ENCODE peak calls at places on chromosomes 7 and 10, in four cellular contexts. One of them, this sample, is unnamed.

GRCh38 chr7:121339082-121339481 is 10.3 kb downstream of the WNT16 start:
- DNase-seq in esophagus squamous epithelium: no peak
- DNase-seq in effector memory CD4-positive, alpha-beta T cell: no peak
- DNase-seq in heart left ventricle: no peak
- DNase-seq in this sample: no peak

GRCh38 chr10:66836057-66836456 is 89.8 kb upstream of the LRRTM3 start:
- DNase-seq in esophagus squamous epithelium: no peak
- DNase-seq in effector memory CD4-positive, alpha-beta T cell: no peak
- DNase-seq in heart left ventricle: no peak
- DNase-seq in this sample: no peak

GRCh38 chr10:3197354-3198003 is 24.9 kb upstream of the PITRM1 start:
- DNase-seq in esophagus squamous epithelium: no peak
- DNase-seq in effector memory CD4-positive, alpha-beta T cell: peak; percentile 63
- DNase-seq in heart left ventricle: peak; percentile 83
- DNase-seq in this sample: peak; percentile 38

GRCh38 chr10:22655312-22655973 is 58.9 kb downstream of the PIP4K2A start:
- DNase-seq in esophagus squamous epithelium: no peak
- DNase-seq in effector memory CD4-positive, alpha-beta T cell: no peak
- DNase-seq in heart left ventricle: no peak
- DNase-seq in this sample: no peak

GRCh38 chr10:89373916-89374711 is 3.7 kb upstream of the IFIT1B start:
- DNase-seq in esophagus squamous epithelium: peak; percentile 22
- DNase-seq in effector memory CD4-positive, alpha-beta T cell: no peak
- DNase-seq in heart left ventricle: peak; percentile 91
- DNase-seq in this sample: peak; percentile 54

GRCh38 chr7:84729284-84729683 is 457.6 kb downstream of the SEMA3D start:
- DNase-seq in esophagus squamous epithelium: no peak
- DNase-seq in effector memory CD4-positive, alpha-beta T cell: no peak
- DNase-seq in heart left ventricle: no peak
- DNase-seq in this sample: no peak

GRCh38 chr10:78684954-78685353 is 383.8 kb upstream of the ZMIZ1 start:
- DNase-seq in esophagus squamous epithelium: no peak
- DNase-seq in effector memory CD4-positive, alpha-beta T cell: no peak
- DNase-seq in heart left ventricle: no peak
- DNase-seq in this sample: no peak

GRCh38 chr7:67863911-67864310 is 867.3 kb downstream of the TYW1 start:
- DNase-seq in esophagus squamous epithelium: no peak
- DNase-seq in effector memory CD4-positive, alpha-beta T cell: no peak
- DNase-seq in heart left ventricle: no peak
- DNase-seq in this sample: peak; percentile 12

GRCh38 chr7:151875862-151876111 is 1.1 kb downstream of the PRKAG2 start:
- DNase-seq in esophagus squamous epithelium: peak; percentile 35
- DNase-seq in effector memory CD4-positive, alpha-beta T cell: no peak
- DNase-seq in heart left ventricle: no peak
- DNase-seq in this sample: no peak
- H3K27ac ChIP-seq in esophagus squamous epithelium: peak overlapping the region; percentile 98
- H3K27ac ChIP-seq in effector memory CD4-positive, alpha-beta T cell: peak overlapping the region; percentile 62
- H3K27ac ChIP-seq in heart left ventricle: peak overlapping the region; percentile 92
- H3K27ac ChIP-seq in this sample: peak overlapping the region; percentile 62

GRCh38 chr7:66297579-66297978 is 92.4 kb downstream of the TPST1 start:
- DNase-seq in esophagus squamous epithelium: no peak
- DNase-seq in effector memory CD4-positive, alpha-beta T cell: no peak
- DNase-seq in heart left ventricle: no peak
- DNase-seq in this sample: no peak
- H3K27ac ChIP-seq in esophagus squamous epithelium: peak overlapping the region; percentile 18
- H3K27ac ChIP-seq in effector memory CD4-positive, alpha-beta T cell: no peak overlapping the region
- H3K27ac ChIP-seq in heart left ventricle: no peak overlapping the region
- H3K27ac ChIP-seq in this sample: no peak overlapping the region

DNA sequence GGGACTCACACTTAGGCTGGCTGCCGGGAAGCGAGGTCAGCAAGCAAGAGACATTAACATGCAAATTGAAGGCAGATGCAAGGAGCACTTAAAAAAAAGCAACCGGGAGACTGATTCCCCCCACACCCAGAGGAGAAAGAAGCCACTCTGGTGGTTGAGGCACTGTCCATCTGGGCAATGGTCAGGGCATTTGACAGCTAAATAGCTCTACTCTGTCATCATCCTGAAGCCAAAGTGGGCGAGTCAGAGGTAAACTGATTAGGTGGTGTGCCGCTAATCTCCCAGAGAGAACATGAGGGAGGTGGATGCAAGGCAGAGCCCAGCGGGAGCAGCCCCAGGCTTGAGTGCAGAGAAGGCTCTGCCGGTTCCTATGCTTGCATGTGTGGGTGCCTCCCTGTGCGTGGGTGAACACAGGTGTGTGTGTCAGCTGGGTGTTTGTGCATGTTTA is 100.6 kb downstream of the PLXNA4 start:
- DNase-seq in esophagus squamous epithelium: no peak
- DNase-seq in effector memory CD4-positive, alpha-beta T cell: no peak
- DNase-seq in heart left ventricle: no peak
- DNase-seq in this sample: no peak
- H3K27ac ChIP-seq in esophagus squamous epithelium: no peak overlapping the region
- H3K27ac ChIP-seq in effector memory CD4-positive, alpha-beta T cell: no peak overlapping the region
- H3K27ac ChIP-seq in heart left ventricle: no peak overlapping the region
- H3K27ac ChIP-seq in this sample: no peak overlapping the region

GRCh38 chr7:90597527-90597871 is 1.4 kb downstream of the CDK14 start:
- DNase-seq in esophagus squamous epithelium: no peak
- DNase-seq in effector memory CD4-positive, alpha-beta T cell: no peak
- DNase-seq in heart left ventricle: no peak
- DNase-seq in this sample: no peak
- H3K27ac ChIP-seq in esophagus squamous epithelium: no peak overlapping the region
- H3K27ac ChIP-seq in effector memory CD4-positive, alpha-beta T cell: no peak overlapping the region
- H3K27ac ChIP-seq in heart left ventricle: peak overlapping the region; percentile 84
- H3K27ac ChIP-seq in this sample: no peak overlapping the region